ENCODE peak calls at places on chromosomes 6 and 20, in eight cellular contexts. P is SK-N-SH, W is HCT116, U is hepatocyte, Z is GM23338, Q is MM.1S, X is neural progenitor cell, E is PC-3. J is an unnamed sample.

GRCh38 chr20:49279677-49280462 is 2.0 kb upstream of the ZNFX1 start:
- DNase-seq in P (no peak), W (no peak), U (peak), Z (no peak), Q (no peak), X (no peak), E (no peak), J (peak)

GRCh38 chr6:160041608-160042007 is 72.7 kb downstream of the IGF2R start:
- DNase-seq in P (no peak), W (no peak), U (no peak), Z (no peak), Q (no peak), X (no peak), E (peak), J (no peak)

GRCh38 chr6:157711060-157711459 is 112.0 kb upstream of the SNX9 start:
- DNase-seq in P (no peak), W (no peak), U (no peak), Z (no peak), Q (no peak), X (no peak), E (no peak), J (no peak)

GRCh38 chr6:28269492-28269891 is 2.5 kb downstream of the ZSCAN26 start:
- DNase-seq in P (no peak), W (peak), U (peak), Z (no peak), Q (no peak), X (no peak), E (peak), J (no peak)

GRCh38 chr6:133512410-133513016 is 271.4 kb downstream of the EYA4 start:
- DNase-seq in P (peak), W (peak), U (peak), Z (peak), Q (peak), X (peak), E (peak), J (peak)

GRCh38 chr6:51929934-51930574 is 157.4 kb downstream of the PKHD1 start:
- DNase-seq in P (no peak), W (no peak), U (no peak), Z (no peak), Q (no peak), X (no peak), E (no peak), J (no peak)

GRCh38 chr20:21767739-21768223 is 62.3 kb downstream of the PAX1 start:
- DNase-seq in P (peak), W (no peak), U (peak), Z (peak), Q (peak), X (peak), E (peak), J (no peak)

GRCh38 chr6:40138273-40138720 is 204.0 kb upstream of the MOCS1 start:
- DNase-seq in P (no peak), W (no peak), U (peak), Z (no peak), Q (no peak), X (no peak), E (no peak), J (no peak)

GRCh38 chr20:53922901-53923314 is 147.5 kb downstream of the BCAS1 start:
- DNase-seq in P (no peak), W (no peak), U (no peak), Z (no peak), Q (no peak), X (no peak), E (no peak), J (peak)

GRCh38 chr6:44115866-44116265 is 11.4 kb downstream of the MRPL14 start:
- DNase-seq in P (no peak), W (no peak), U (no peak), Z (no peak), Q (peak), X (no peak), E (peak), J (no peak)

GRCh38 chr6:46511320-46511719 is 20.1 kb upstream of the RCAN2 start:
- DNase-seq in P (no peak), W (no peak), U (no peak), Z (no peak), Q (no peak), X (no peak), E (no peak), J (no peak)
- TF ChIP-seq EZH2phosphoT487 in P (no peak), W (no peak), U (no peak), Z (no peak), Q (no peak), X (no peak), E (no peak), J (no peak)

GRCh38 chr20:33532753-33533459 is 43.0 kb downstream of the CBFA2T2 start:
- DNase-seq in P (no peak), W (no peak), U (peak), Z (no peak), Q (no peak), X (no peak), E (no peak), J (no peak)
- TF ChIP-seq EZH2phosphoT487 in P (no peak), W (no peak), U (no peak), Z (no peak), Q (no peak), X (no peak), E (no peak), J (no peak)

DNA sequence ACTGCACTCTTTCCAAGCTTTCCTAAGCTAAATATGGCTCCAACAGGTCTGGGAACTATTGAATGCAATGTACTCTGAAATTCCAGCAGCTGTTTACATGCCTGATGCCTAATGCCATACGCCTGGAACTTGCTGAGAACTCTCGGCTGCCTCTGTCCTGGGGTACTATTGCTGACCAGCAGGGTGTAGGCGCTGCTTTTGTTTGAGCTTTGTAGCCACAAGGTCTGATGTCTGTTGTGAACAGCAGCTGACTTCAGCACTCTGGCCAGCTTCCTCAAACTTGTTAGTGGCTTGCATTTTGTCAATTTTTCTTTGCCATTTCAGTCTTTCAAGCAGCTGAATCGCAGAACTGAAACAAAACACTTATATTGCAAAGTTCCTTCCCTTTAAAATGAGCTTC is 26.7 kb downstream of the SAYSD1 start:
- DNase-seq in P (no peak), W (no peak), U (peak), Z (peak), Q (peak), X (peak), E (peak), J (peak)
- TF ChIP-seq EZH2phosphoT487 in P (no peak), W (no peak), U (no peak), Z (no peak), Q (no peak), X (no peak), E (no peak), J (no peak)

GRCh38 chr6:16332175-16332542 is 93.8 kb downstream of the GMPR start:
- DNase-seq in P (peak), W (no peak), U (peak), Z (peak), Q (peak), X (peak), E (peak), J (peak)

GRCh38 chr6:16335176-16335575 is 96.8 kb downstream of the GMPR start:
- DNase-seq in P (no peak), W (no peak), U (no peak), Z (no peak), Q (no peak), X (no peak), E (no peak), J (no peak)

GRCh38 chr6:16334671-16335070 is 96.3 kb downstream of the GMPR start:
- DNase-seq in P (no peak), W (no peak), U (peak), Z (no peak), Q (no peak), X (no peak), E (peak), J (no peak)

GRCh38 chr6:16331328-16332174 is 93.2 kb downstream of the GMPR start:
- DNase-seq in P (peak), W (no peak), U (peak), Z (peak), Q (peak), X (peak), E (peak), J (peak)

GRCh38 chr6:16333580-16333979 is 95.2 kb downstream of the GMPR start:
- DNase-seq in P (no peak), W (no peak), U (no peak), Z (no peak), Q (no peak), X (no peak), E (peak), J (no peak)
- TF ChIP-seq EZH2phosphoT487 in P (no peak), W (no peak), U (no peak), Z (no peak), Q (no peak), X (no peak), E (no peak), J (no peak)

DNA sequence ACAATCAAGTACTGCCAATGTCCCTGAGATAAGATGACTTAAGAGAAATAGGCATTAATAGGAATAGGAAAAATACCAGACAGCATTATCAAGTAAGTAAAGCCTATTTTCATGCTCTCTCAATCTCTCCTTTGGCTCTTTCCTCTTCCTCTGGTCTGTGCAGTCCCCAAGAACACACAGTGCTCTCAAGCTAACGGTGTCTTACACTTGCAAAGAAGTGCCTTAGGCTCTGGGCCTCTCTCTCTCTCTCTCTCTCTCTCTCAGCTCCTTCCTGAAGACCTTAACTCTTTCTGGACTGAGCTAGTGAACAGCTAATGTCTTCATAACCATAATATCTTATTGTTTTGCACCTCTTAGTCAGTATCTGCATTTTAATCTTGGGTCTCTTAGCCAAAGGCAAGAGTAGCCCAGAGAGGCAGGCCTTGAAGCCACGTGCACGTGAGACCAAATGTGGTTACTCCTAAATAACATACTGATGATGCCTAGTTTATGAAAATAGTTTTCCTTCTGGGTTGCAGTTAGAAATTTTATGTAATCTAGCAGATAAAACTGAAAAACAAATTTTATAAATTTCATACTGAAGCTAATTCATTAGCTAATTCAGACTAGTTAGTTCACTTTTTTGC is 70.8 kb downstream of the TPD52L1 start:
- DNase-seq in P (no peak), W (no peak), U (no peak), Z (no peak), Q (no peak), X (no peak), E (no peak), J (no peak)
- TF ChIP-seq EZH2phosphoT487 in P (no peak), W (no peak), U (no peak), Z (no peak), Q (no peak), X (no peak), E (no peak), J (no peak)

GRCh38 chr6:355809-356208 is 35.7 kb upstream of the IRF4 start:
- DNase-seq in P (no peak), W (no peak), U (no peak), Z (no peak), Q (no peak), X (peak), E (no peak), J (peak)
- TF ChIP-seq EZH2phosphoT487 in P (no peak), W (no peak), U (no peak), Z (no peak), Q (no peak), X (no peak), E (no peak), J (no peak)

GRCh38 chr20:31833931-31834521 is 11.4 kb downstream of the FOXS1 start:
- DNase-seq in P (no peak), W (no peak), U (no peak), Z (no peak), Q (no peak), X (no peak), E (no peak), J (no peak)

GRCh38 chr20:31835554-31835953 is 9.8 kb downstream of the FOXS1 start:
- DNase-seq in P (no peak), W (no peak), U (no peak), Z (no peak), Q (peak), X (no peak), E (no peak), J (no peak)

GRCh38 chr20:31836853-31837608 is 8.4 kb downstream of the FOXS1 start:
- DNase-seq in P (peak), W (no peak), U (no peak), Z (no peak), Q (no peak), X (peak), E (no peak), J (no peak)

GRCh38 chr20:31837896-31838397 is 7.5 kb downstream of the FOXS1 start:
- DNase-seq in P (no peak), W (no peak), U (no peak), Z (no peak), Q (no peak), X (no peak), E (no peak), J (no peak)

GRCh38 chr20:31835977-31836852 is 9.2 kb downstream of the FOXS1 start:
- DNase-seq in P (peak), W (peak), U (peak), Z (no peak), Q (peak), X (no peak), E (peak), J (no peak)
- TF ChIP-seq EZH2phosphoT487 in P (no peak), W (no peak), U (no peak), Z (no peak), Q (no peak), X (no peak), E (no peak), J (no peak)

GRCh38 chr6:100801036-100801435 is 80.1 kb downstream of the ASCC3 start:
- DNase-seq in P (no peak), W (no peak), U (no peak), Z (no peak), Q (no peak), X (no peak), E (peak), J (no peak)

GRCh38 chr6:100808638-100809275 is 72.4 kb downstream of the ASCC3 start:
- DNase-seq in P (no peak), W (no peak), U (no peak), Z (no peak), Q (no peak), X (no peak), E (peak), J (no peak)

GRCh38 chr6:100806280-100806679 is 74.8 kb downstream of the ASCC3 start:
- DNase-seq in P (no peak), W (no peak), U (no peak), Z (no peak), Q (no peak), X (no peak), E (no peak), J (no peak)

GRCh38 chr6:100803264-100803663 is 77.9 kb downstream of the ASCC3 start:
- DNase-seq in P (no peak), W (no peak), U (no peak), Z (no peak), Q (no peak), X (no peak), E (peak), J (no peak)
- TF ChIP-seq EZH2phosphoT487 in P (no peak), W (no peak), U (no peak), Z (no peak), Q (no peak), X (no peak), E (no peak), J (no peak)